ENCODE peak calls at places on chromosomes 16 and 17, in six cellular contexts. One of them, this sample, is unnamed.

GRCh38 chr17:19383681-19384470 is 3.1 kb downstream of the MFAP4 start:
- DNase-seq in left ventricle myocardium inferior: peak
- DNase-seq in A549: no peak
- DNase-seq in caudate nucleus: no peak
- DNase-seq in PC-9: no peak
- DNase-seq in neural progenitor cell: no peak
- DNase-seq in this sample: peak

GRCh38 chr17:18028114-18028513 is 10.9 kb downstream of the ATPAF2 start:
- DNase-seq in left ventricle myocardium inferior: no peak
- DNase-seq in A549: no peak
- DNase-seq in caudate nucleus: no peak
- DNase-seq in PC-9: no peak
- DNase-seq in neural progenitor cell: no peak
- DNase-seq in this sample: no peak

GRCh38 chr16:53052519-53053501 is at the start of gene CHD9NB:
- DNase-seq in left ventricle myocardium inferior: no peak
- DNase-seq in A549: peak
- DNase-seq in caudate nucleus: no peak
- DNase-seq in PC-9: peak
- DNase-seq in neural progenitor cell: no peak
- DNase-seq in this sample: no peak

GRCh38 chr17:62897706-62898105 is 68.3 kb upstream of the TANC2 start:
- DNase-seq in left ventricle myocardium inferior: no peak
- DNase-seq in A549: no peak
- DNase-seq in caudate nucleus: no peak
- DNase-seq in PC-9: no peak
- DNase-seq in neural progenitor cell: no peak
- DNase-seq in this sample: no peak

GRCh38 chr17:35299108-35299507 is 56.2 kb downstream of the SLFN5 start:
- DNase-seq in left ventricle myocardium inferior: no peak
- DNase-seq in A549: no peak
- DNase-seq in caudate nucleus: no peak
- DNase-seq in PC-9: peak
- DNase-seq in neural progenitor cell: no peak
- DNase-seq in this sample: no peak

GRCh38 chr16:88534731-88535141 is 35.5 kb upstream of the ZC3H18 start:
- DNase-seq in left ventricle myocardium inferior: peak
- DNase-seq in A549: peak
- DNase-seq in caudate nucleus: no peak
- DNase-seq in PC-9: no peak
- DNase-seq in neural progenitor cell: peak
- DNase-seq in this sample: no peak

GRCh38 chr16:89721644-89722391 is 481 bp downstream of the ZNF276 start:
- DNase-seq in left ventricle myocardium inferior: peak
- DNase-seq in A549: peak
- DNase-seq in caudate nucleus: peak
- DNase-seq in PC-9: no peak
- DNase-seq in neural progenitor cell: peak
- DNase-seq in this sample: peak

GRCh38 chr17:40352779-40353394 is 11.7 kb downstream of the GJD3 start:
- DNase-seq in left ventricle myocardium inferior: no peak
- DNase-seq in A549: peak
- DNase-seq in caudate nucleus: no peak
- DNase-seq in PC-9: peak
- DNase-seq in neural progenitor cell: no peak
- DNase-seq in this sample: no peak

GRCh38 chr16:49825006-49825405 is 30.9 kb downstream of the ZNF423 start:
- DNase-seq in left ventricle myocardium inferior: no peak
- DNase-seq in A549: no peak
- DNase-seq in caudate nucleus: no peak
- DNase-seq in PC-9: no peak
- DNase-seq in neural progenitor cell: no peak
- DNase-seq in this sample: no peak

GRCh38 chr16:65875362-65876199 is 490.9 kb upstream of the CDH5 start:
- DNase-seq in left ventricle myocardium inferior: no peak
- DNase-seq in A549: no peak
- DNase-seq in caudate nucleus: no peak
- DNase-seq in PC-9: no peak
- DNase-seq in neural progenitor cell: peak
- DNase-seq in this sample: no peak

DNA sequence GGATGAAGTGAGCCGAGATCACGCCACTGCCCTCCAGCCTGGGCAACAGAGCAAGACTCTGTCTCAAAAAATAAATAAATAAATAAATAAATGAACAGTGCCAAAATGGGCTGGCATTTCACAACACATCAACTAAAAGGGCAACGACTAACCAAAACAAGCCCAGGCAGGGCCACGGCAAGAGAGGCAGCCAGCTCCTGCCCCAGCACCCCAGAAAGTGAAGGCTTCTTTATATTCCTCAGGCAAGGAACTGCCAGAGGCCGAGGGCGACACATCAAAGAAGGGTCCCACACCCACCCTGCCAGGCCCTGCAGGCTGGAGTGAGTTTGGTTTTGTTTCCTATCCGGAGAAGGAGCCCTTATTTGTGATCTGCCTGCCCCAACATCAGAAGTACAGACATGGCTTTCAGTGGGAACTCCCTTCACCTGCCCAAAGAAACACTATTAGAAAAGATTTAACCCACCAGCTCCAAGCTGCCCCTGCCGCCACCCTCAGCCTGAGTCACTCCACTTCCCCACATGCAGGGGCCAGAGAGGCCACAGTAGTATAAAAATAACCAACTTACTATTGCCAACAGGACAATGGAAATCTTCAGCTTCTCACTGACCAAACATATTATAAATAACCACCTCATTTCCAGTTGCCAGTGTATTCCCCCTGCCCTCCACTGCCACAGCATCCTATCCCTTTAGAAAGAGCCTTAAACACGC is 8.0 kb downstream of the FBXO31 start:
- DNase-seq in left ventricle myocardium inferior: no peak
- DNase-seq in A549: no peak
- DNase-seq in caudate nucleus: no peak
- DNase-seq in PC-9: no peak
- DNase-seq in neural progenitor cell: peak
- DNase-seq in this sample: no peak
- H3K27ac ChIP-seq in left ventricle myocardium inferior: peak
- H3K27ac ChIP-seq in A549: no peak
- H3K27ac ChIP-seq in caudate nucleus: no peak
- H3K27ac ChIP-seq in PC-9: no peak
- H3K27ac ChIP-seq in neural progenitor cell: no peak
- H3K27ac ChIP-seq in this sample: peak

DNA sequence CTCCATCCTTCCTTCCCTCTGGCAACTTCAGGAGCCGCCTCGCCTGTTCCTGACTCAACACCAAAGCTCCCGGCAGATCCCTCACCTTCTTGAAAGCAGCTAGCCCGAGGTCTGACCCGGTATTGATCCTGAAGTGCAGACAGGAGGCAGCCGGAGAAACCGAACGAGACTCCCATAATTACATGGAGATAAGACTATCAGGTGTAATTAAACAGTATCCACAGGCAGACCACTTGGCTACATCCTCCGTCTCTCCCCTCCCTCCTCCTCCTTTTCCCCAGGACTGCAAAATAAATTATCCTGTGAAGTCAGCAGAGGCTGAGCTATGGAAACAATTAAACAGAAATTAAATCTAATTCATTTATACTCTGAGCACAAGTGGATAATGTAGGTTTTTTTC is 93.0 kb downstream of the RBFOX3 start:
- DNase-seq in left ventricle myocardium inferior: no peak
- DNase-seq in A549: no peak
- DNase-seq in caudate nucleus: no peak
- DNase-seq in PC-9: no peak
- DNase-seq in neural progenitor cell: no peak
- DNase-seq in this sample: no peak
- H3K27ac ChIP-seq in left ventricle myocardium inferior: no peak
- H3K27ac ChIP-seq in A549: no peak
- H3K27ac ChIP-seq in caudate nucleus: no peak
- H3K27ac ChIP-seq in PC-9: no peak
- H3K27ac ChIP-seq in neural progenitor cell: no peak
- H3K27ac ChIP-seq in this sample: no peak

GRCh38 chr17:33202796-33203195 is 90.3 kb downstream of the ASIC2 start:
- DNase-seq in left ventricle myocardium inferior: no peak
- DNase-seq in A549: no peak
- DNase-seq in caudate nucleus: no peak
- DNase-seq in PC-9: no peak
- DNase-seq in neural progenitor cell: no peak
- DNase-seq in this sample: no peak

GRCh38 chr17:33200587-33200986 is 92.5 kb downstream of the ASIC2 start:
- DNase-seq in left ventricle myocardium inferior: no peak
- DNase-seq in A549: peak
- DNase-seq in caudate nucleus: no peak
- DNase-seq in PC-9: no peak
- DNase-seq in neural progenitor cell: no peak
- DNase-seq in this sample: no peak

GRCh38 chr17:33202011-33202410 is 91.1 kb downstream of the ASIC2 start:
- DNase-seq in left ventricle myocardium inferior: no peak
- DNase-seq in A549: no peak
- DNase-seq in caudate nucleus: no peak
- DNase-seq in PC-9: no peak
- DNase-seq in neural progenitor cell: peak
- DNase-seq in this sample: no peak

GRCh38 chr17:33200116-33200515 is 93.0 kb downstream of the ASIC2 start:
- DNase-seq in left ventricle myocardium inferior: no peak
- DNase-seq in A549: peak
- DNase-seq in caudate nucleus: no peak
- DNase-seq in PC-9: no peak
- DNase-seq in neural progenitor cell: no peak
- DNase-seq in this sample: peak

DNA sequence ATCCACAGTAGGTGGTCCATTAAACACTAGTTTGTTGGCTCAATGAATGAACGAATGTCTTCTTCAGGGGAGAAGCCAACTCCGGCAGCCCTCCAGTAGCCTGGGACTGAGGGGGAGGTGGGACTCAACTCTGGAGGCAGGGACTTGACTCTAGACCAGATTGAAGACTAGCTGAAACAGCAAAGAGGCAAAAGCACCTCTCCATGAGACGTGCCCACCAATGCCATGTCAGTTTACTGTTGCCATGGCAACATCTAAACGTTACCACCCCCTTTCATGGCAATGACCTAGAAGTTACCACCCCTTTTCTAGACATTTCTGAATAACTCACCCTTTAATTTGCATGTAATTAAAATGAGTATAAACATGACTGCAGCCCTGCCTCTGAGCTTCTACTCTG is 91.8 kb downstream of the ASIC2 start:
- DNase-seq in left ventricle myocardium inferior: no peak
- DNase-seq in A549: no peak
- DNase-seq in caudate nucleus: no peak
- DNase-seq in PC-9: no peak
- DNase-seq in neural progenitor cell: peak
- DNase-seq in this sample: no peak
- H3K27ac ChIP-seq in left ventricle myocardium inferior: no peak
- H3K27ac ChIP-seq in A549: no peak
- H3K27ac ChIP-seq in caudate nucleus: no peak
- H3K27ac ChIP-seq in PC-9: no peak
- H3K27ac ChIP-seq in neural progenitor cell: no peak
- H3K27ac ChIP-seq in this sample: no peak

GRCh38 chr17:45248132-45248936 is 13.6 kb downstream of the SPATA32 start:
- DNase-seq in left ventricle myocardium inferior: no peak
- DNase-seq in A549: peak
- DNase-seq in caudate nucleus: peak
- DNase-seq in PC-9: peak
- DNase-seq in neural progenitor cell: peak
- DNase-seq in this sample: no peak
- H3K27ac ChIP-seq in left ventricle myocardium inferior: peak
- H3K27ac ChIP-seq in A549: peak
- H3K27ac ChIP-seq in caudate nucleus: no peak
- H3K27ac ChIP-seq in PC-9: peak
- H3K27ac ChIP-seq in neural progenitor cell: peak
- H3K27ac ChIP-seq in this sample: no peak

DNA sequence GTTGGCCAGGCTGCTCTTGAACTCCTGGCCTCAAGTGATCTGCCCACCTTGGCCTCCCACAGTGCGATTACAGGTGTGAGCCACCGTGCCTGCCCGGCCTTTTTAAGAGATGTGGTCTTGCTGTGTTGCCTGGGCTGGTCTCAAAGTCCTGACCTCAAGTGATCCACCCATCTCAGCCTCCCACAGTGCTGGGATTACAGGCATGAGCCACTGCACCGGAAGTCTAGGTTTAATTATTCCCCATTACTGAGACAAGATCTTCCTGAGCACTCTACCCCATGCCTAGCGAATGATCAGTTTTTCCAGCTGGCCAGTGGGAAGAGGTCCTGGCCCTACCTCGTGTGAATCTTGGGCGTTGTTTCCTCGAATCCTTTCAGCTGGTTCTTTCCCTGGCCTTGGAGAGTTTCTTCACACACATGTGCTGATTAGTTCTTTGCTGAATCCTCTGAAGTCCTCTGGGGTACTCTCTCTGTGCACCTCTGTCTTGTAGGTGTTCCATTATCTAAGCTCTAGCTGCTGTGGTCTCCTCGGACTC is 18.9 kb downstream of the C16orf54 start:
- DNase-seq in left ventricle myocardium inferior: no peak
- DNase-seq in A549: no peak
- DNase-seq in caudate nucleus: no peak
- DNase-seq in PC-9: no peak
- DNase-seq in neural progenitor cell: no peak
- DNase-seq in this sample: no peak
- H3K27ac ChIP-seq in left ventricle myocardium inferior: no peak
- H3K27ac ChIP-seq in A549: no peak
- H3K27ac ChIP-seq in caudate nucleus: no peak
- H3K27ac ChIP-seq in PC-9: no peak
- H3K27ac ChIP-seq in neural progenitor cell: no peak
- H3K27ac ChIP-seq in this sample: no peak

DNA sequence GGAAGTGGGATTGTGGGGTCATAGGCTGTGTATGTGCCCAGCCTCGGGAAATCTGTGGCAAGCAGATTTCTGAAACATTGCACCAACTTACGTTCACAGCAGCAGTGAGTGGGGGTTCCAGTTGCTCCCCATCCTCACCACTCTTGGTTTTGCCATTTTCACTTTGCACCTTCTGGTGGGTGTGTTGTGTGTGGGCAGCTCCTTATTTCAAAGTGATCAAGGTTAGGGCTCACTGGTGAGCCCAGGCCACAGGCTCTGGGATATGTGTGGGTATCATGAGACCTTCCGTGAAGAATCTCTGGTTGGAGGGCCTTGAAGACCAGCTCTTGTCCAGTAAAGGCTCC is 29.5 kb upstream of the PRM1 start:
- DNase-seq in left ventricle myocardium inferior: no peak
- DNase-seq in A549: no peak
- DNase-seq in caudate nucleus: no peak
- DNase-seq in PC-9: no peak
- DNase-seq in neural progenitor cell: no peak
- DNase-seq in this sample: no peak
- H3K27ac ChIP-seq in left ventricle myocardium inferior: peak
- H3K27ac ChIP-seq in A549: no peak
- H3K27ac ChIP-seq in caudate nucleus: no peak
- H3K27ac ChIP-seq in PC-9: no peak
- H3K27ac ChIP-seq in neural progenitor cell: no peak
- H3K27ac ChIP-seq in this sample: peak

This sample was measured in uterus.